ENCODE peak calls at places on chromosome 12, in four cellular contexts. X, M, S and W are unnamed samples.
A peak's percentile ranks its signal among the peaks of the same experiment; 100 is the strongest.

GRCh38 chr12:114504311-114504710 is 98.4 kb upstream of the TBX5 start:
- DNase-seq in M (no peak), X (no peak), S (no peak), W (no peak)

GRCh38 chr12:97063292-97063935 is 156.4 kb downstream of the NEDD1 start:
- DNase-seq in M (no peak), S (no peak), X (no peak), W (no peak)

GRCh38 chr12:109482491-109482890 is 5.1 kb downstream of the UBE3B start:
- DNase-seq in M (no peak), X (no peak), S (no peak), W (no peak)

GRCh38 chr12:42730286-42730685 is 140.7 kb upstream of the PRICKLE1 start:
- DNase-seq in M (no peak), S (no peak), X (no peak), W (no peak)

GRCh38 chr12:106251636-106252035 is 3.8 kb upstream of the CKAP4 start:
- DNase-seq in M (no peak), X (no peak), S (no peak), W (peak; percentile 95)

GRCh38 chr12:450438-450837 is 9.3 kb upstream of the B4GALNT3 start:
- DNase-seq in S (no peak), X (no peak), M (no peak), W (no peak)

GRCh38 chr12:54352022-54352531 is 12.2 kb downstream of the GPR84 start:
- DNase-seq in X (peak; percentile 90), M (peak; percentile 95), S (peak; percentile 82), W (peak; percentile 97)

GRCh38 chr12:65565601-65566560 is 258.4 kb upstream of the HMGA2 start:
- DNase-seq in S (no peak), X (no peak), M (no peak), W (peak; percentile 16)

GRCh38 chr12:12724421-12725085 is 7.4 kb downstream of the CDKN1B start:
- DNase-seq in M (no peak), S (no peak), X (peak; percentile 75), W (no peak)

GRCh38 chr12:4164591-4165558 is 108.7 kb upstream of the CCND2 start:
- DNase-seq in S (no peak), X (peak; percentile 84), M (no peak), W (peak; percentile 93)